ENCODE peak calls at places on chromosomes 2 and 18, in seven cellular contexts. U is AG20443; N is LoVo; H is posterior vena cava; K is NCI-H1092 treated with DMSO at 0.1 percent for 48 hours; R is stimulated activated naive B cell treated with anti-CD40 and anti-IgM and Interleukin-4, amounts not matched to agents 10 μg/mL and 1 μg/mL and 100 μg/mL, for 72 hours; C is NCI-H2081. P is an unnamed sample.

GRCh38 chr2:234514873-234515638 is 18.2 kb upstream of the ARL4C start:
- DNase-seq in K (no peak), C (no peak), U (no peak), R (no peak), H (no peak), N (no peak), P (no peak)

GRCh38 chr2:226548706-226549105 is 250.9 kb downstream of the IRS1 start:
- DNase-seq in R (no peak), K (no peak), N (peak), C (no peak), H (no peak), U (no peak), P (no peak)

GRCh38 chr2:23091900-23092299 is 293.1 kb upstream of the KLHL29 start:
- DNase-seq in R (no peak), N (no peak), C (no peak), H (no peak), K (no peak), U (no peak), P (no peak)

GRCh38 chr2:172806426-172807008 is 70.9 kb downstream of the RAPGEF4 start:
- DNase-seq in H (no peak), R (no peak), K (peak), N (peak), U (peak), C (peak), P (peak)

GRCh38 chr2:38875227-38875575 is 533 bp downstream of the DHX57 start:
- DNase-seq in C (no peak), U (no peak), N (no peak), K (no peak), H (no peak), R (no peak), P (no peak)

GRCh38 chr2:9941196-9941995 is 10.1 kb upstream of the GRHL1 start:
- DNase-seq in C (no peak), U (peak), N (peak), H (no peak), K (no peak), R (no peak), P (no peak)

GRCh38 chr18:46324556-46324955 is 220.4 kb downstream of the HAUS1 start:
- DNase-seq in K (no peak), N (peak), R (no peak), U (peak), C (no peak), H (no peak), P (peak)

GRCh38 chr2:148922776-148923175 is 47.7 kb downstream of the KIF5C start:
- DNase-seq in C (peak), R (no peak), K (no peak), N (no peak), U (no peak), H (no peak), P (no peak)

GRCh38 chr18:3875376-3875775 is 425.4 kb downstream of the TGIF1 start:
- DNase-seq in K (no peak), U (no peak), N (no peak), R (no peak), H (no peak), C (no peak), P (no peak)

GRCh38 chr2:29910960-29911359 is 10.4 kb downstream of the ALK start:
- DNase-seq in R (no peak), C (no peak), K (no peak), N (no peak), H (no peak), U (no peak), P (no peak)

GRCh38 chr2:135791418-135792190 is 45.4 kb downstream of the LCT start:
- DNase-seq in K (no peak), U (no peak), H (no peak), C (no peak), N (no peak), R (no peak), P (no peak)

GRCh38 chr2:240812721-240813120 is 7.3 kb downstream of the KIF1A start:
- DNase-seq in H (peak), N (no peak), K (no peak), U (no peak), R (no peak), C (no peak), P (no peak)

GRCh38 chr2:43083710-43084698 is 142.4 kb downstream of the ZFP36L2 start:
- DNase-seq in C (no peak), K (no peak), H (peak), N (no peak), R (no peak), U (peak), P (no peak)

GRCh38 chr2:79855264-79856006 is 342.6 kb downstream of the CTNNA2 start:
- DNase-seq in H (no peak), R (no peak), N (no peak), U (peak), C (no peak), K (peak), P (no peak)

GRCh38 chr2:154532004-154532403 is 166.5 kb upstream of the KCNJ3 start:
- DNase-seq in K (no peak), N (no peak), U (no peak), C (no peak), R (no peak), H (no peak), P (no peak)

GRCh38 chr2:105812180-105813044 is 67.7 kb downstream of the NCK2 start:
- DNase-seq in N (no peak), K (peak), R (no peak), H (no peak), C (no peak), U (peak), P (peak)

GRCh38 chr18:69725855-69726508 is 221.7 kb downstream of the CD226 start:
- DNase-seq in K (no peak), N (no peak), C (no peak), H (no peak), R (no peak), U (no peak), P (no peak)

GRCh38 chr2:154189963-154190362 is 318.2 kb downstream of the GALNT13 start:
- DNase-seq in U (no peak), R (no peak), C (no peak), N (no peak), K (no peak), H (no peak), P (no peak)

GRCh38 chr18:3538954-3539617 is 89.1 kb downstream of the TGIF1 start:
- DNase-seq in R (no peak), K (no peak), U (no peak), N (no peak), H (no peak), C (no peak), P (no peak)

GRCh38 chr2:111117666-111118454 is 2.9 kb upstream of the BCL2L11 start:
- DNase-seq in R (no peak), U (peak), N (peak), H (peak), K (no peak), C (no peak), P (no peak)

GRCh38 chr2:237877576-237878307 is 18.3 kb downstream of the RAMP1 start:
- DNase-seq in U (no peak), N (no peak), R (no peak), H (peak), K (no peak), C (no peak), P (no peak)

GRCh38 chr2:24831736-24832421 is 38.7 kb downstream of the CENPO start:
- DNase-seq in K (no peak), C (no peak), H (peak), U (no peak), N (no peak), R (no peak), P (no peak)

GRCh38 chr2:159907914-159908313 is 109.9 kb upstream of the CD302 start:
- DNase-seq in H (no peak), R (no peak), K (no peak), N (no peak), C (no peak), U (no peak), P (no peak)

GRCh38 chr2:224722777-224723176 is 6.6 kb upstream of the CCDC195 start:
- DNase-seq in C (no peak), K (peak), U (no peak), H (no peak), R (no peak), N (no peak), P (no peak)

GRCh38 chr2:46915281-46915810 is at the start of gene MCFD2:
- DNase-seq in N (no peak), R (no peak), H (peak), K (no peak), U (peak), C (no peak), P (no peak)

GRCh38 chr2:85936421-85937068 is 47.8 kb upstream of the ST3GAL5 start:
- DNase-seq in H (no peak), C (no peak), R (no peak), N (no peak), K (no peak), U (no peak), P (no peak)

GRCh38 chr2:9703701-9704221 is 73.0 kb upstream of the YWHAQ start:
- DNase-seq in R (peak), N (peak), C (no peak), K (no peak), H (peak), U (peak), P (no peak)

GRCh38 chr2:37867166-37867565 is 57.9 kb upstream of the RMDN2 start:
- DNase-seq in H (no peak), U (no peak), K (no peak), C (no peak), N (no peak), R (no peak), P (no peak)

GRCh38 chr2:24164416-24164973 is 10.4 kb upstream of the FAM228A start:
- DNase-seq in N (no peak), R (peak), C (no peak), K (peak), H (no peak), U (peak), P (no peak)

GRCh38 chr2:148812306-148812705 is 62.7 kb upstream of the KIF5C start:
- DNase-seq in C (no peak), K (peak), R (no peak), H (peak), U (peak), N (no peak), P (no peak)

GRCh38 chr2:41142463-41142862 is 690.6 kb upstream of the SLC8A1 start:
- DNase-seq in C (no peak), R (no peak), K (no peak), U (no peak), N (no peak), H (no peak), P (no peak)

GRCh38 chr2:39107156-39107555 is 13.7 kb downstream of the SOS1 start:
- DNase-seq in N (no peak), U (peak), C (peak), H (no peak), R (no peak), K (peak), P (no peak)

GRCh38 chr2:147177449-147177848 is 667.4 kb upstream of the ACVR2A start:
- DNase-seq in H (no peak), U (peak), N (no peak), C (no peak), R (no peak), K (no peak), P (peak)

GRCh38 chr2:157172866-157173578 is 84.5 kb upstream of the GALNT5 start:
- DNase-seq in C (no peak), U (peak), K (no peak), N (no peak), H (no peak), R (no peak), P (no peak)

GRCh38 chr2:109070290-109070689 is 58.7 kb upstream of the SH3RF3 start:
- DNase-seq in U (no peak), K (no peak), R (no peak), H (no peak), N (no peak), C (no peak), P (no peak)

GRCh38 chr2:212537311-212538155 is 1.1 kb downstream of the ERBB4 start:
- DNase-seq in H (peak), U (peak), C (no peak), R (no peak), K (peak), N (no peak), P (peak)